ENCODE peak calls at places on chromosomes 2 and 18, in seven cellular contexts. J is HCT116, P is GM23338, T is stomach, S is endothelial cell of umbilical vein, V is GM12891, O is HL-60. N is an unnamed sample.

GRCh38 chr2:168685619-168686453 is 116.6 kb upstream of the NOSTRIN start:
- DNase-seq in J (no peak), P (no peak), T (no peak), S (peak; percentile 81), V (no peak), O (peak; percentile 92), N (no peak)

GRCh38 chr2:181183878-181184553 is 203.6 kb downstream of the UBE2E3 start:
- DNase-seq in J (no peak), P (no peak), T (no peak), S (no peak), V (no peak), O (peak; percentile 37), N (no peak)

GRCh38 chr18:55324166-55324565 is 263.8 kb downstream of the TCF4 start:
- DNase-seq in J (no peak), P (no peak), T (no peak), S (no peak), V (no peak), O (no peak), N (no peak)

GRCh38 chr18:48902856-48903601 is 47.7 kb downstream of the SMAD7 start:
- DNase-seq in J (no peak), P (no peak), T (no peak), S (peak; percentile 16), V (no peak), O (no peak), N (no peak)

GRCh38 chr2:88845772-88846661 is 154.5 kb downstream of the RPIA start:
- DNase-seq in J (no peak), P (no peak), T (no peak), S (no peak), V (no peak), O (no peak), N (no peak)

GRCh38 chr2:111185496-111186022 is 64.8 kb downstream of the BCL2L11 start:
- DNase-seq in J (no peak), P (no peak), T (peak; percentile 82), S (no peak), V (no peak), O (no peak), N (no peak)

GRCh38 chr18:63677490-63678225 is 16.0 kb upstream of the SERPINB3 start:
- DNase-seq in J (no peak), P (no peak), T (no peak), S (no peak), V (no peak), O (peak; percentile 68), N (no peak)

GRCh38 chr18:32019251-32019943 is 772 bp downstream of the RNF125 start:
- DNase-seq in J (peak; percentile 26), P (peak; percentile 62), T (peak; percentile 49), S (no peak), V (peak; percentile 32), O (peak; percentile 67), N (peak; percentile 39)

GRCh38 chr2:2642906-2643890 is 312.1 kb upstream of the MYT1L start:
- DNase-seq in J (no peak), P (no peak), T (no peak), S (no peak), V (no peak), O (no peak), N (no peak)

GRCh38 chr18:70339915-70340314 is 51.1 kb downstream of the SOCS6 start:
- DNase-seq in J (no peak), P (no peak), T (no peak), S (no peak), V (no peak), O (no peak), N (no peak)

GRCh38 chr2:60641866-60642788 is 88.7 kb upstream of the BCL11A start:
- DNase-seq in J (peak; percentile 45), P (peak; percentile 88), T (peak; percentile 29), S (peak; percentile 32), V (peak; percentile 13), O (no peak), N (no peak)

GRCh38 chr18:13680612-13681011 is 45.7 kb downstream of the FAM210A start:
- DNase-seq in J (peak; percentile 29), P (peak; percentile 77), T (no peak), S (no peak), V (no peak), O (no peak), N (no peak)

GRCh38 chr2:221492606-221493005 is 79.5 kb downstream of the EPHA4 start:
- DNase-seq in J (no peak), P (no peak), T (no peak), S (no peak), V (no peak), O (no peak), N (no peak)

GRCh38 chr18:63540131-63540530 is 2.0 kb upstream of the SERPINB12 start:
- DNase-seq in J (no peak), P (peak; percentile 53), T (no peak), S (no peak), V (no peak), O (no peak), N (no peak)

GRCh38 chr2:33073018-33073417 is 126.3 kb downstream of the LTBP1 start:
- DNase-seq in J (no peak), P (no peak), T (no peak), S (peak; percentile 69), V (no peak), O (no peak), N (no peak)

GRCh38 chr2:181849601-181850000 is 41.9 kb upstream of the ITPRID2 start:
- DNase-seq in J (no peak), P (peak; percentile 4), T (no peak), S (no peak), V (no peak), O (no peak), N (no peak)

GRCh38 chr18:56890632-56891031 is 239.5 kb downstream of the WDR7 start:
- DNase-seq in J (no peak), P (no peak), T (no peak), S (peak; percentile 77), V (no peak), O (no peak), N (no peak)

GRCh38 chr2:213020268-213020667 is 131.1 kb downstream of the IKZF2 start:
- DNase-seq in J (no peak), P (no peak), T (no peak), S (no peak), V (no peak), O (no peak), N (no peak)

GRCh38 chr2:191352536-191352935 is 107.3 kb downstream of the MYO1B start:
- DNase-seq in J (no peak), P (no peak), T (no peak), S (peak; percentile 21), V (no peak), O (no peak), N (no peak)

DNA sequence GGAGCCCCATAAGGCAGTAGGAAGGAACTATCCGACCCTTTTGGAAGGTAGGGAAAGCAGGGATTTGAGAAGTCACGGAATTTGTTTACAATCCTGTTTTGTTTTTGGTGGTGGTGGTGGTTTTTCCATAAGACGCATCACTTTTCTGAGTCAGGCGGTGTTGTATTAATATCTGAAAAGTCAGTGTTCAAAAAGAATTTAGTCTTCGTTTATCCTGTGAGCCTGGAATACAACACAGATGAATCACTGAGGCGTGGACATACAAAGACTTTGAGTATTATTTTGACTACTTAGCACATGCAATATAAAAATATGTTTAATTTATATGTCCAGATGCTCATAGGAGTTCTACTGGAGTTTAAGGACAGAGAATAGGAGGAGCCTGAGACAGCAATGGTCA is 780 bp downstream of the ZNF892 start:
- DNase-seq in J (no peak), P (no peak), T (no peak), S (no peak), V (no peak), O (no peak), N (no peak)
- TF ChIP-seq POLR2AphosphoS5 in J (no peak), P (no peak), T (no peak), S (no peak), V (no peak), O (no peak), N (no peak)

DNA sequence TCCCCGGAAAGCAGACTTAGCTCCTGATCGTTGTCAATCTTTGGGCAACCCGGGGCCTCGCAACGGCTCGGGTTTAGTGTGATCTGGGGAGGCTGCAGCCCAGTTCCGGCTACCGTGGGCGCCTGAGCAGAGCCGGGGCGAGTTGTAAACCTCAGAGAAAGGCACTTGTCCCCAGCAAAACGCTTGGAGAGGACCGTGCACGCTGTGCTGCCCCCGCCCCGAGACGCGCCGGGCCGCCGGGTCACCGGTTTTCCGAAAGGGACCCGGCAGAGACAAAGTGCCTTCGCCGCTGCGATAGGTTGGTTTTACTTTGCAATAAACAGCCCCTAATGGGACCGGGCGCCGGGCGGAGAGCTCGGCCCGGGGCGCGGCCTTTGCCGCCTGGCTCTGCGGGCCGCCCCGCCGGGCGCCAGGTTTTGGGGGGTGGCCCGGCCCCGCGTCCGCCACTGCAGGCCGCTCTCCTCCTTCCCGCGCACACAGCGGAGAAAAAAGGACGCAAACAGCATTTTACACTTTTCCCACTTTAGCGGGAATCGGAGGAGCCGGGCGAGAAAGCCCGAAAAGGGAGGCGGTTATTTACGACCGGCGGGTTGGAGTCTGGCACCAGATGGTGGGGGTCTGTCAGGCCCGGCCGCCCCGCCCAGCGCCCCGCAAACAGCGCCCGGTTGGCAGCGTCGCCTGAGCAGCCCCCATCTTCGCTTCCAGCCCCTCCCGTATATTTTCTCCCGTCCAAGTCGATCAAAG is 136.0 kb downstream of the INSIG2 start:
- DNase-seq in J (no peak), P (peak; percentile 61), T (no peak), S (no peak), V (peak; percentile 41), O (peak; percentile 13), N (peak; percentile 41)
- TF ChIP-seq POLR2AphosphoS5 in J (no peak), P (no peak), T (no peak), S (no peak), V (no peak), O (no peak), N (no peak)

GRCh38 chr2:234913208-234913626 is 38.6 kb upstream of the SH3BP4 start:
- DNase-seq in J (no peak), P (no peak), T (no peak), S (no peak), V (no peak), O (no peak), N (no peak)

GRCh38 chr2:234914371-234915154 is 37.3 kb upstream of the SH3BP4 start:
- DNase-seq in J (no peak), P (no peak), T (no peak), S (no peak), V (no peak), O (no peak), N (no peak)

GRCh38 chr2:234910186-234910679 is 41.6 kb upstream of the SH3BP4 start:
- DNase-seq in J (no peak), P (no peak), T (no peak), S (no peak), V (no peak), O (no peak), N (no peak)

GRCh38 chr2:234912437-234912836 is 39.4 kb upstream of the SH3BP4 start:
- DNase-seq in J (no peak), P (no peak), T (no peak), S (no peak), V (no peak), O (no peak), N (no peak)

DNA sequence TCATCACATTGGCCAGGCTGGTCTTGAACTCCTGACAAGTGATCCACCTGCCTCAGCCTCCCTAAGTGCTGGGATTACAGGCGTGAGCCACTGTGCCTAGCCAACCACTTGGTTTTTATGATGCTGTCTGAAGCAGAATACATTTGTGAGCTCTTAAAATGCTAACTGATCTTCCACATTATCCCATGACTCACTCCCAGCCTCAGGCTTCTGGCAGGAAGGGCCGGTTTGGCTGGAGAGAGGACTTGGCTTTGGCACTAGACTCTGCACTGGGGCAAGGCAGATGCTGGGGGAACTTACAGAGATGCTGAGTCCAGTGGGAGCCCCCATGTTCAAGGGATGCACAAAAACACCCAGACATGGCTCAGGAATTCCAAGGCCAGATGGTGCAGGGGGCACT is 40.5 kb upstream of the SH3BP4 start:
- DNase-seq in J (no peak), P (no peak), T (no peak), S (no peak), V (no peak), O (no peak), N (no peak)
- TF ChIP-seq POLR2AphosphoS5 in J (no peak), P (no peak), T (no peak), S (no peak), V (no peak), O (no peak), N (no peak)

GRCh38 chr2:217277646-217278048 is 417.8 kb upstream of the TNP1 start:
- DNase-seq in J (no peak), P (no peak), T (no peak), S (peak; percentile 87), V (no peak), O (no peak), N (no peak)
- TF ChIP-seq POLR2AphosphoS5 in J (no peak), P (no peak), T (peak; percentile 87), S (peak; percentile 75), V (no peak), O (no peak), N (no peak)

N was measured in GM12892.